ENCODE peak calls at places on chromosomes 3 and 15, in five cellular contexts. One of them, this sample, is unnamed.

GRCh38 chr15:69154684-69155083 is 5.8 kb upstream of the GLCE start:
- DNase-seq in suprapubic skin: no peak
- DNase-seq in sigmoid colon: no peak
- DNase-seq in K562: no peak
- DNase-seq in stomach: no peak
- DNase-seq in this sample: no peak

GRCh38 chr3:151553873-151554272 is 93.0 kb upstream of the IGSF10 start:
- DNase-seq in suprapubic skin: peak
- DNase-seq in sigmoid colon: peak
- DNase-seq in K562: no peak
- DNase-seq in stomach: no peak
- DNase-seq in this sample: no peak

GRCh38 chr3:17949116-17949515 is 206.7 kb upstream of the TBC1D5 start:
- DNase-seq in suprapubic skin: no peak
- DNase-seq in sigmoid colon: no peak
- DNase-seq in K562: no peak
- DNase-seq in stomach: no peak
- DNase-seq in this sample: no peak

GRCh38 chr3:124962403-124962940 is 27.9 kb upstream of the MUC13 start:
- DNase-seq in suprapubic skin: no peak
- DNase-seq in sigmoid colon: no peak
- DNase-seq in K562: no peak
- DNase-seq in stomach: no peak
- DNase-seq in this sample: no peak

GRCh38 chr3:120645083-120645800 is 36.8 kb downstream of the HGD start:
- DNase-seq in suprapubic skin: no peak
- DNase-seq in sigmoid colon: no peak
- DNase-seq in K562: no peak
- DNase-seq in stomach: no peak
- DNase-seq in this sample: no peak

GRCh38 chr3:101695779-101696372 is 9.4 kb upstream of the RPL24 start:
- DNase-seq in suprapubic skin: no peak
- DNase-seq in sigmoid colon: no peak
- DNase-seq in K562: no peak
- DNase-seq in stomach: no peak
- DNase-seq in this sample: no peak

GRCh38 chr3:64591606-64592005 is 96.2 kb downstream of the ADAMTS9 start:
- DNase-seq in suprapubic skin: no peak
- DNase-seq in sigmoid colon: no peak
- DNase-seq in K562: no peak
- DNase-seq in stomach: no peak
- DNase-seq in this sample: no peak

GRCh38 chr3:12869025-12869695 is 27.8 kb upstream of the RPL32 start:
- DNase-seq in suprapubic skin: no peak
- DNase-seq in sigmoid colon: no peak
- DNase-seq in K562: peak
- DNase-seq in stomach: peak
- DNase-seq in this sample: peak

GRCh38 chr3:14566812-14567211 is 26.7 kb upstream of the GRIP2 start:
- DNase-seq in suprapubic skin: no peak
- DNase-seq in sigmoid colon: no peak
- DNase-seq in K562: no peak
- DNase-seq in stomach: no peak
- DNase-seq in this sample: no peak

GRCh38 chr15:99507016-99507731 is 58.6 kb upstream of the MEF2A start:
- DNase-seq in suprapubic skin: no peak
- DNase-seq in sigmoid colon: no peak
- DNase-seq in K562: peak
- DNase-seq in stomach: no peak
- DNase-seq in this sample: no peak

GRCh38 chr15:99508807-99509311 is 56.9 kb upstream of the MEF2A start:
- DNase-seq in suprapubic skin: no peak
- DNase-seq in sigmoid colon: no peak
- DNase-seq in K562: no peak
- DNase-seq in stomach: no peak
- DNase-seq in this sample: no peak

GRCh38 chr15:99509686-99510461 is 55.9 kb upstream of the MEF2A start:
- DNase-seq in suprapubic skin: no peak
- DNase-seq in sigmoid colon: no peak
- DNase-seq in K562: no peak
- DNase-seq in stomach: no peak
- DNase-seq in this sample: no peak

GRCh38 chr15:99506399-99506798 is 59.4 kb upstream of the MEF2A start:
- DNase-seq in suprapubic skin: no peak
- DNase-seq in sigmoid colon: no peak
- DNase-seq in K562: no peak
- DNase-seq in stomach: no peak
- DNase-seq in this sample: no peak

GRCh38 chr15:99507732-99508571 is 57.8 kb upstream of the MEF2A start:
- DNase-seq in suprapubic skin: no peak
- DNase-seq in sigmoid colon: peak
- DNase-seq in K562: no peak
- DNase-seq in stomach: no peak
- DNase-seq in this sample: no peak
- TF ChIP-seq POLR2A in suprapubic skin: no peak
- TF ChIP-seq POLR2A in sigmoid colon: no peak
- TF ChIP-seq POLR2A in K562: no peak
- TF ChIP-seq POLR2A in stomach: no peak
- TF ChIP-seq POLR2A in this sample: no peak

DNA sequence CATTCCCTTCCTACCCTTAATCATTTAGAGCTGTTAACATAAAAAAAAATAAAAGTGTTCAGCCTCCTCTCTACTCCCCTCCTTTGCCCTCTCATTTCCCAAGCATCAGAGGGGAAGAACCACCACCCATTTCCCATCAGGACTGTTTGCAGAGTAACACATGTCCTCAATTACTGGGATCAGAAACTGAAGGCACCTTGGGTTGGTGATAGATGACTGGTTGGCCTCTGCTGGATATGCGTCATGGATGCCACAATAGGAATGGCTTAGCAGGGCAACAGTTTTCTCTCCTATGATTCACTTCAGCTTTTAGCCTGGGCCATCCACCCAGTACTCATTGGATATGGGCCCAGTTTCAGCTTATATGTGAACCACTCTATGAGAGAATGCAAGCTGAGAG is 54.2 kb downstream of the DUT start:
- DNase-seq in suprapubic skin: peak
- DNase-seq in sigmoid colon: no peak
- DNase-seq in K562: no peak
- DNase-seq in stomach: no peak
- DNase-seq in this sample: no peak
- TF ChIP-seq EP300 in suprapubic skin: no peak
- TF ChIP-seq EP300 in sigmoid colon: no peak
- TF ChIP-seq EP300 in K562: no peak
- TF ChIP-seq EP300 in stomach: no peak
- TF ChIP-seq EP300 in this sample: no peak

GRCh38 chr15:101266787-101267186 is 10.5 kb downstream of the SELENOS start:
- DNase-seq in suprapubic skin: no peak
- DNase-seq in sigmoid colon: no peak
- DNase-seq in K562: no peak
- DNase-seq in stomach: no peak
- DNase-seq in this sample: no peak

GRCh38 chr15:101269479-101270223 is 7.6 kb downstream of the SELENOS start:
- DNase-seq in suprapubic skin: no peak
- DNase-seq in sigmoid colon: no peak
- DNase-seq in K562: no peak
- DNase-seq in stomach: no peak
- DNase-seq in this sample: no peak

GRCh38 chr15:101266034-101266433 is 11.3 kb downstream of the SELENOS start:
- DNase-seq in suprapubic skin: no peak
- DNase-seq in sigmoid colon: no peak
- DNase-seq in K562: no peak
- DNase-seq in stomach: no peak
- DNase-seq in this sample: no peak

GRCh38 chr15:101264911-101265641 is 12.2 kb downstream of the SELENOS start:
- DNase-seq in suprapubic skin: no peak
- DNase-seq in sigmoid colon: no peak
- DNase-seq in K562: no peak
- DNase-seq in stomach: no peak
- DNase-seq in this sample: peak

GRCh38 chr15:101267320-101268104 is 9.8 kb downstream of the SELENOS start:
- DNase-seq in suprapubic skin: no peak
- DNase-seq in sigmoid colon: no peak
- DNase-seq in K562: peak
- DNase-seq in stomach: no peak
- DNase-seq in this sample: no peak
- TF ChIP-seq POLR2A in suprapubic skin: no peak
- TF ChIP-seq POLR2A in sigmoid colon: no peak
- TF ChIP-seq POLR2A in K562: no peak
- TF ChIP-seq POLR2A in stomach: no peak
- TF ChIP-seq POLR2A in this sample: no peak

GRCh38 chr3:77773084-77773483 is 733.2 kb downstream of the ROBO2 start:
- DNase-seq in suprapubic skin: no peak
- DNase-seq in sigmoid colon: no peak
- DNase-seq in K562: no peak
- DNase-seq in stomach: no peak
- DNase-seq in this sample: no peak
- TF ChIP-seq EP300 in suprapubic skin: no peak
- TF ChIP-seq EP300 in sigmoid colon: no peak
- TF ChIP-seq EP300 in K562: no peak
- TF ChIP-seq EP300 in stomach: no peak
- TF ChIP-seq EP300 in this sample: no peak

GRCh38 chr15:72685301-72685924 is 569 bp downstream of the HIGD2B start:
- DNase-seq in suprapubic skin: no peak
- DNase-seq in sigmoid colon: no peak
- DNase-seq in K562: no peak
- DNase-seq in stomach: no peak
- DNase-seq in this sample: no peak

GRCh38 chr15:72690938-72691337 is 4.9 kb downstream of the BBS4 start:
- DNase-seq in suprapubic skin: no peak
- DNase-seq in sigmoid colon: no peak
- DNase-seq in K562: no peak
- DNase-seq in stomach: no peak
- DNase-seq in this sample: no peak

GRCh38 chr15:72682772-72683171 is 3.2 kb downstream of the HIGD2B start:
- DNase-seq in suprapubic skin: no peak
- DNase-seq in sigmoid colon: no peak
- DNase-seq in K562: no peak
- DNase-seq in stomach: no peak
- DNase-seq in this sample: no peak

GRCh38 chr15:72688697-72689096 is 2.7 kb downstream of the BBS4 start:
- DNase-seq in suprapubic skin: no peak
- DNase-seq in sigmoid colon: no peak
- DNase-seq in K562: no peak
- DNase-seq in stomach: no peak
- DNase-seq in this sample: no peak

GRCh38 chr15:72685925-72686794 is at the start of the genes BBS4 and HIGD2B:
- DNase-seq in suprapubic skin: peak
- DNase-seq in sigmoid colon: peak
- DNase-seq in K562: peak
- DNase-seq in stomach: peak
- DNase-seq in this sample: peak
- TF ChIP-seq POLR2A in suprapubic skin: no peak
- TF ChIP-seq POLR2A in sigmoid colon: peak
- TF ChIP-seq POLR2A in K562: peak
- TF ChIP-seq POLR2A in stomach: no peak
- TF ChIP-seq POLR2A in this sample: peak

DNA sequence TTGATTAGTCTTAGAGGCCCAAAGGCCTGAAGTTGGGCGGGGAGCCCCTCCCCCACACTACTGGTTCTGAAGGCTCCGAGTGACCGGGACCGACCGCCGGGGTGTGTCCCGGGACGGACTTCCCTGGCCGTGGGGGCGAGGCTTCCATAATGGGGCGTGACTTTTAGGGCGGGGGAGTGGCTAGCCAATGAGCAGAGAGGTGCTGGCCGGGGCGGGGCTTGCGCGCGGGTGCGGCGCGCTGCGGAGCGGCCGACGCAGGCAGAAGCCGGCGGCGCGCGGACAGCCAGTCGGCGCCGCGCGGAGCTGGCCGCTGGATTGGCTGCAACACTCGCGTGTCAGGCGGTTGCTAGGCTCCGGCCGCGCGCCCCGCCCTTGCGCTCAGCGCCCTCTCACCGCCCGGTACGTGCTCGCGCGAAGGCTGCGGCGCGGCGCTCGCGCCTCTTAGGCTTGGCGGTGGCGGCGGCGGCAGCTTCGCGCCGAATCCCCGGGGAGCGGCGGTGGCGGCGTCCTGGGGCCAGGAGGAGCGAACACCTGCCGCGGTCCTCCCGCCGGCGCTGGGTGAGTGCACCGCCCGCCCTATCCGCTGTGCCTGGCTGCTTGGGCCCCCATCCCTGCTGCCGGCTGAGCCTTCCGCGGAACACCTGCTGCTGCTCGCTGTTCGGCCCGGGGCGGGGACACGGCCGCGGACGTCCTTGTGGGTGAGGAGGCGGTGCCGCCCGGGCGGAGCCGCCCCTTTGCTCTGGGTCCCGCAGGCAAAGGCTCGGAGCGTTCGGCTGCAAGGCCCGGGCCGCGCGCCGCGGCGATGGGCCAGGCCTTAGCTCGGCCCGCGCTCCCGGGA is at the start of gene DAG1:
- DNase-seq in suprapubic skin: peak
- DNase-seq in sigmoid colon: peak
- DNase-seq in K562: peak
- DNase-seq in stomach: peak
- DNase-seq in this sample: peak
- TF ChIP-seq EP300 in suprapubic skin: no peak
- TF ChIP-seq EP300 in sigmoid colon: no peak
- TF ChIP-seq EP300 in K562: no peak
- TF ChIP-seq EP300 in stomach: no peak
- TF ChIP-seq EP300 in this sample: no peak

DNA sequence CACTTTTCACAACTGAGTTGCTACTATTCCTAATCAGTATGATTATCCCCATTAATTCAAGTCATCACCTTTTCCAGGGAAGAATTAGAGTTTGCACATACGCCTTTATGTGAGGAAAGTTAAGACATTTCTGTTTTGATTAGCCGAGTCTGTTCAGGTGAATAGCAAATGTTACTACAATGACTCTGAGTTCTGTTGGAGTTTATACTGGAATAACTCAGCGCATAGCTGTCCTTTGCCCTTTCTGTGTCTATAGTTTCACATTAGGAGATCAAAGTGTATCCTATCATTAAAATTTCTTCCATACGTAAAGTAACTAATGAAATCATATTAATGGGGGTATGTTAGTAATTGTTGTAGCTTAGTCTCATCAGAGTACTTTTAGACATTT is 4.9 kb downstream of the RAB8B start:
- DNase-seq in suprapubic skin: no peak
- DNase-seq in sigmoid colon: no peak
- DNase-seq in K562: no peak
- DNase-seq in stomach: no peak
- DNase-seq in this sample: no peak
- TF ChIP-seq POLR2A in suprapubic skin: no peak
- TF ChIP-seq POLR2A in sigmoid colon: no peak
- TF ChIP-seq POLR2A in K562: no peak
- TF ChIP-seq POLR2A in stomach: no peak
- TF ChIP-seq POLR2A in this sample: no peak

DNA sequence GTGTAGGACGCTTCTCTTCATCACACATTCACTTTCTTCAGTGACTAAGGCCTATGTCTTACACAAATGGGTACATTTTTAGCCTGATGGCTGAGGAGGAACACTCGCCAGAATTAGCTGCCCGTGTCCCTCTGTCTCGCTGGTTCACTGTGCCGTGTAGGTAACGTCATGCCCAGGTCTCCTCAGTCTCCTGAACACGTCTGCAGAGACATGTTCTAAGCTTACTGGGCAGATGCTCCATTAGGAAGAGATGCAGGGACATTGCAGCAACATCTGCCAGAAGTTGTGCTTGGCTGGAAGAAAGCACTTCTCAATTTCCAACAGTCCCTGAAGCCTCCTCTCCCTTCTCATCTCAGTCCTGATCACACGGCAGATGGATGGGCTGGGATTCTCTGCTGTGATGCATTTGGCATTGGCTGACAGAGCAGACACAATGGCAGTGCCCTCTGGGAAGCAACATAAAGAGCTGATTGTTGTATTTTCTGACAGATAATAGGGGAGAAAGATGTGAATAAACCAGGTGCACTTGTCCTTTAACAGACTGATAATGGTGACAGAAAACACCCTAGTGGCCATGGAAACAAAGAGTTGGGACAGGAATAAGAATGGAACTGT is 29.2 kb upstream of the LYZL4 start:
- DNase-seq in suprapubic skin: no peak
- DNase-seq in sigmoid colon: no peak
- DNase-seq in K562: no peak
- DNase-seq in stomach: no peak
- DNase-seq in this sample: no peak
- TF ChIP-seq EP300 in suprapubic skin: no peak
- TF ChIP-seq EP300 in sigmoid colon: no peak
- TF ChIP-seq EP300 in K562: no peak
- TF ChIP-seq EP300 in stomach: no peak
- TF ChIP-seq EP300 in this sample: no peak